ENCODE peak calls at places on chromosomes 4 and X, in seven cellular contexts. D is heart left ventricle, A is B cell, T is suprapubic skin, W is psoas muscle, B is heart right ventricle, P is astrocyte of the spinal cord. E is an unnamed sample.

GRCh38 chr4:38740303-38740702 is 42.5 kb downstream of the TLR10 start:
- DNase-seq in A (no peak), D (no peak), T (no peak), P (no peak), W (no peak), B (no peak), E (no peak)

GRCh38 chr4:186021461-186022167 is 47.3 kb upstream of the TLR3 start:
- DNase-seq in D (no peak), W (no peak), B (peak), P (peak), T (no peak), A (no peak), E (peak)

GRCh38 chr4:150402968-150403367 is 179.0 kb upstream of the MAB21L2 start:
- DNase-seq in P (peak), B (peak), T (no peak), W (peak), D (peak), A (peak), E (no peak)

GRCh38 chr4:101197350-101197749 is 150.0 kb downstream of the PPP3CA start:
- DNase-seq in P (no peak), T (no peak), D (no peak), A (no peak), B (no peak), W (no peak), E (no peak)

GRCh38 chrX:132490086-132490419 is 1.2 kb upstream of the MBNL3 start:
- DNase-seq in W (no peak), A (no peak), P (no peak), B (no peak), D (no peak), T (no peak), E (no peak)

GRCh38 chr4:122747883-122748282 is 15.4 kb downstream of the BBS12 start:
- DNase-seq in D (no peak), P (peak), T (no peak), W (no peak), B (no peak), A (no peak), E (peak)

GRCh38 chr4:26441110-26441509 is 49.2 kb downstream of the CCKAR start:
- DNase-seq in D (no peak), B (no peak), P (peak), T (no peak), W (no peak), A (no peak), E (peak)

GRCh38 chrX:9153299-9153698 is 119.4 kb upstream of the FAM9B start:
- DNase-seq in W (no peak), B (no peak), A (no peak), T (no peak), P (peak), D (no peak), E (peak)

GRCh38 chr4:139669859-139670258 is 4.2 kb downstream of the MGST2 start:
- DNase-seq in P (no peak), W (no peak), B (no peak), D (no peak), T (no peak), A (no peak), E (no peak)

GRCh38 chrX:130172127-130172834 is 519 bp downstream of the RAB33A start:
- DNase-seq in P (no peak), D (no peak), W (no peak), T (no peak), B (no peak), A (no peak), E (no peak)
- TF ChIP-seq CTCF in P (no peak), D (no peak), W (no peak), T (no peak), B (no peak), A (no peak), E (no peak)

GRCh38 chr4:160193787-160194186 is 1090.9 kb downstream of the RAPGEF2 start:
- DNase-seq in A (no peak), D (no peak), T (no peak), P (no peak), W (no peak), B (no peak), E (no peak)
- TF ChIP-seq CTCF in A (no peak), D (no peak), T (no peak), P (no peak), W (no peak), B (no peak), E (no peak)

GRCh38 chr4:13963601-13964000 is 336.1 kb upstream of the BOD1L1 start:
- DNase-seq in D (no peak), W (no peak), T (no peak), B (no peak), A (no peak), P (peak), E (peak)

GRCh38 chr4:13970349-13970748 is 342.8 kb upstream of the BOD1L1 start:
- DNase-seq in P (peak), D (no peak), W (no peak), A (no peak), B (no peak), T (no peak), E (peak)

GRCh38 chr4:13968723-13969122 is 341.2 kb upstream of the BOD1L1 start:
- DNase-seq in A (no peak), B (no peak), W (no peak), D (no peak), T (no peak), P (peak), E (peak)

GRCh38 chr4:13966241-13967195 is 339.0 kb upstream of the BOD1L1 start:
- DNase-seq in T (no peak), W (no peak), D (no peak), A (no peak), P (peak), B (no peak), E (peak)
- TF ChIP-seq CTCF in T (no peak), W (no peak), D (no peak), A (no peak), P (peak), B (no peak), E (peak)

GRCh38 chr4:54367059-54367458 is 138.0 kb downstream of the PDGFRA start:
- DNase-seq in D (no peak), B (no peak), A (no peak), P (no peak), T (no peak), W (no peak), E (no peak)
- TF ChIP-seq CTCF in D (no peak), B (peak), A (no peak), P (no peak), T (no peak), W (no peak), E (no peak)

GRCh38 chr4:149279331-149279730 is 536.3 kb downstream of the IQCM start:
- DNase-seq in A (no peak), B (no peak), T (no peak), P (no peak), D (no peak), W (no peak), E (no peak)
- TF ChIP-seq CTCF in A (no peak), B (no peak), T (no peak), P (no peak), D (no peak), W (no peak), E (no peak)

GRCh38 chr4:2923141-2923551 is 40.1 kb downstream of the NOP14 start:
- DNase-seq in D (no peak), W (no peak), B (no peak), A (no peak), T (peak), P (peak), E (no peak)
- TF ChIP-seq CTCF in D (no peak), W (no peak), B (no peak), A (no peak), T (no peak), P (no peak), E (no peak)

GRCh38 chr4:94649381-94650128 is 108.2 kb upstream of the BMPR1B start:
- DNase-seq in A (no peak), D (no peak), T (no peak), W (no peak), P (no peak), B (no peak), E (peak)
- TF ChIP-seq CTCF in A (no peak), D (no peak), T (no peak), W (no peak), P (no peak), B (no peak), E (no peak)

GRCh38 chr4:35461931-35462659 is 782.2 kb downstream of the ARAP2 start:
- DNase-seq in A (no peak), T (no peak), W (no peak), D (no peak), P (no peak), B (no peak), E (no peak)

GRCh38 chr4:35465096-35465495 is 779.2 kb downstream of the ARAP2 start:
- DNase-seq in D (no peak), T (no peak), A (no peak), W (no peak), B (no peak), P (no peak), E (no peak)

GRCh38 chr4:35459045-35459444 is 785.3 kb downstream of the ARAP2 start:
- DNase-seq in D (no peak), B (no peak), P (no peak), T (no peak), A (no peak), W (no peak), E (no peak)

DNA sequence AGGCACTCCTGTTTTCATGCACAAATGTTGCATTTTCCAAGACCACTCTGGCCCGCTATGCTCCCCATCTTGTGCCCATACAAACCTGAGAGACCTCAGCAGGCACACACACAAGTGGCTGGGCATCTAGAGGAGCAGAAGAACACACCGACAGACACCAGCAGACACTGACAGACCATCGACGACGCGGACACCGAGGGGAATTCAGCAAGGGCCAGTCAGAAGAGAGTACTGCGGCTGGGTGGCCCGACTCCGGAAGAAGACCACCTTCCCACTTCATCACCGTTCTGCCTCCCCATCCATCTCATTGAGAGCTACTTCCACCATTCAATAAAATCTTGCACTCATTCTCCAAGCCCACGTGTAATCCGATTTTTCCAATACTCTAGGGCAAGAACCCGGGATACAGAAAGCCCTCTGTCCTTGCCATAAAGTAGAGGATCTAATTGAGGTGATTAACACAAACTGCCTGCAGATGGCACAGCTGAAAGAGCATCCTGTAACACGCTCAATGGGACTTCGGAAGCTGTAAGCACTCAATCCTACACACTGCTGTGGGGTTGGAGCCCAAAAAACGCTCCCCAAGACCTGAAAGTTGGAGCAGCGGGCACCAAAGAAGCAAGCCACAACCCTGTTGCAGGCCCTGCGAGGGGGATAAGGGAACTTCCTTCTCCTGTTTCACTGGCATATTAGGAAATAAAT is 780.9 kb downstream of the ARAP2 start:
- DNase-seq in B (no peak), A (no peak), D (peak), P (no peak), W (no peak), T (no peak), E (no peak)
- TF ChIP-seq CTCF in B (no peak), A (no peak), D (no peak), P (no peak), W (no peak), T (no peak), E (no peak)

GRCh38 chr4:44679060-44679459 is 840 bp downstream of the GUF1 start:
- DNase-seq in T (no peak), D (no peak), B (no peak), W (no peak), P (peak), A (no peak), E (peak)

GRCh38 chr4:44670466-44671199 is 7.6 kb upstream of the GUF1 start:
- DNase-seq in B (no peak), P (no peak), T (no peak), D (no peak), W (no peak), A (no peak), E (no peak)

GRCh38 chr4:44671636-44672035 is 6.6 kb upstream of the GUF1 start:
- DNase-seq in P (no peak), B (no peak), W (no peak), D (no peak), A (no peak), T (no peak), E (no peak)

GRCh38 chr4:44678094-44679023 is at the start of gene GUF1:
- DNase-seq in D (peak), B (peak), T (peak), A (peak), P (peak), W (peak), E (peak)

GRCh38 chr4:44674471-44674870 is 3.7 kb upstream of the GUF1 start:
- DNase-seq in T (no peak), B (no peak), P (no peak), A (no peak), W (no peak), D (no peak), E (peak)
- TF ChIP-seq CTCF in T (no peak), B (no peak), P (no peak), A (peak), W (no peak), D (no peak), E (no peak)

DNA sequence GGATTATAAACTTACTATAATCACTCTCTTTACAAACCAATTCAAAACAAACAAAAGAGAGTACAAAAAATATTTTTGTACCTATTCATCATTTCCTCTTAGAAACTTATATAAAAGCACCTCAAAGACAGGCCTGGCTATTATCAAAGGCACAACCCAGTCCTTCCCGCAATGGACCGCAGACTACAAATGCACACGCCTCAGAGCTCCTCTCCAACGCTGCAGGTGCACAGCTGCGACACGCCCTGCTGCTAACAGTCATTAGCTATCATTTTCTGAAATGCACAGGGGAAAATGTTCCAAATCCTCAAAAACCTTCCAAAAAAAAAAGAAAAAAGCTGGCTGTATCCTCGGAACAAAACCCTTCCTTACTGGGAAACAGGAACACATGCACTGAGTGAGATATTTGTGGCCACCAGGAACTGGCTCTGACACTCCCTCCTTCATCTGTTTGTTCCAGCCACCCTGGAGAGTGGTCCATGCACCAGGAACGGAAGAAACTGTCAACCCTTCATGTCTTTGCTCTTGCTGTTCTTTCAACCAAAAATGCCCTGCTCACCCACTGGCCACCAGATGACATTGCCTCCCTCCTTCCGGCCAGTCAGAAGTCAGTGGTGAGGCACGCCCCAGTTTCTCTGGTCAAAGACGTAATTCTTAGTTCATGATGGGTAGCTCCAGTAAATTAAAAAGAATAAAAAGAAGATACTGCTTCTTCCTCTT is 16.7 kb downstream of the IRF2 start:
- DNase-seq in W (peak), A (no peak), P (no peak), D (no peak), B (no peak), T (no peak), E (peak)
- TF ChIP-seq CTCF in W (no peak), A (no peak), P (no peak), D (no peak), B (no peak), T (no peak), E (no peak)

E was measured in foreskin fibroblast.